ENCODE peak calls at places on chromosomes 4 and X, in six cellular contexts. P is aorta, S is astrocyte of the cerebellum, V is AG04450, W is right cardiac atrium, R is uterus. U is an unnamed sample.

GRCh38 chr4:40665844-40666243 is 36.2 kb upstream of the RBM47 start:
- DNase-seq in W (no peak), S (no peak), V (no peak), P (no peak), R (no peak), U (no peak)

GRCh38 chrX:48090123-48090522 is 18.7 kb upstream of the ZNF630 start:
- DNase-seq in W (no peak), P (no peak), S (no peak), R (no peak), V (no peak), U (no peak)

GRCh38 chrX:53481816-53482485 is 47.8 kb upstream of the HSD17B10 start:
- DNase-seq in V (peak; percentile 21), S (peak; percentile 42), R (no peak), P (no peak), W (no peak), U (peak; percentile 63)

GRCh38 chr4:16687845-16688244 is 210.6 kb downstream of the LDB2 start:
- DNase-seq in S (no peak), W (no peak), V (no peak), P (no peak), R (no peak), U (no peak)

GRCh38 chr4:151263455-151263854 is 13.5 kb upstream of the PRSS48 start:
- DNase-seq in V (no peak), W (no peak), P (no peak), S (no peak), R (no peak), U (no peak)

GRCh38 chr4:153393397-153393796 is 48.9 kb downstream of the MND1 start:
- DNase-seq in S (peak; percentile 49), W (peak; percentile 55), P (peak; percentile 78), V (peak; percentile 50), R (peak; percentile 24), U (no peak)

GRCh38 chrX:17860179-17860780 is 818 bp downstream of the RAI2 start:
- DNase-seq in W (peak; percentile 52), R (peak; percentile 34), P (peak; percentile 47), S (no peak), V (no peak), U (peak; percentile 16)

GRCh38 chr4:52187603-52188002 is 136.5 kb downstream of the SPATA18 start:
- DNase-seq in W (no peak), S (no peak), V (no peak), R (no peak), P (no peak), U (no peak)

GRCh38 chrX:21747523-21747922 is 10.4 kb downstream of the SMPX start:
- DNase-seq in S (no peak), V (no peak), P (no peak), R (no peak), W (peak; percentile 21), U (no peak)

GRCh38 chr4:13539047-13539720 is 5.1 kb downstream of the NKX3-2 start:
- DNase-seq in P (no peak), V (no peak), S (no peak), W (no peak), R (no peak), U (no peak)

GRCh38 chr4:27048350-27049100 is 187.9 kb downstream of the STIM2 start:
- DNase-seq in V (no peak), W (no peak), R (no peak), S (peak; percentile 8), P (no peak), U (no peak)

GRCh38 chr4:123995939-123996338 is 599.3 kb downstream of the SPRY1 start:
- DNase-seq in W (no peak), V (peak; percentile 46), P (no peak), S (peak; percentile 33), R (no peak), U (no peak)

GRCh38 chrX:71166461-71166860 is 21.8 kb downstream of the NLGN3 start:
- DNase-seq in S (no peak), R (no peak), V (no peak), W (no peak), P (no peak), U (no peak)

GRCh38 chrX:1591102-1591862 is at the start of gene AKAP17A:
- DNase-seq in R (peak; percentile 97), S (peak; percentile 80), P (peak; percentile 96), V (peak; percentile 82), W (peak; percentile 97), U (peak; percentile 95)

GRCh38 chr4:158121203-158121586 is 51.6 kb downstream of the GASK1B start:
- DNase-seq in S (peak; percentile 73), P (no peak), R (peak; percentile 41), W (no peak), V (peak; percentile 98), U (peak; percentile 42)

DNA sequence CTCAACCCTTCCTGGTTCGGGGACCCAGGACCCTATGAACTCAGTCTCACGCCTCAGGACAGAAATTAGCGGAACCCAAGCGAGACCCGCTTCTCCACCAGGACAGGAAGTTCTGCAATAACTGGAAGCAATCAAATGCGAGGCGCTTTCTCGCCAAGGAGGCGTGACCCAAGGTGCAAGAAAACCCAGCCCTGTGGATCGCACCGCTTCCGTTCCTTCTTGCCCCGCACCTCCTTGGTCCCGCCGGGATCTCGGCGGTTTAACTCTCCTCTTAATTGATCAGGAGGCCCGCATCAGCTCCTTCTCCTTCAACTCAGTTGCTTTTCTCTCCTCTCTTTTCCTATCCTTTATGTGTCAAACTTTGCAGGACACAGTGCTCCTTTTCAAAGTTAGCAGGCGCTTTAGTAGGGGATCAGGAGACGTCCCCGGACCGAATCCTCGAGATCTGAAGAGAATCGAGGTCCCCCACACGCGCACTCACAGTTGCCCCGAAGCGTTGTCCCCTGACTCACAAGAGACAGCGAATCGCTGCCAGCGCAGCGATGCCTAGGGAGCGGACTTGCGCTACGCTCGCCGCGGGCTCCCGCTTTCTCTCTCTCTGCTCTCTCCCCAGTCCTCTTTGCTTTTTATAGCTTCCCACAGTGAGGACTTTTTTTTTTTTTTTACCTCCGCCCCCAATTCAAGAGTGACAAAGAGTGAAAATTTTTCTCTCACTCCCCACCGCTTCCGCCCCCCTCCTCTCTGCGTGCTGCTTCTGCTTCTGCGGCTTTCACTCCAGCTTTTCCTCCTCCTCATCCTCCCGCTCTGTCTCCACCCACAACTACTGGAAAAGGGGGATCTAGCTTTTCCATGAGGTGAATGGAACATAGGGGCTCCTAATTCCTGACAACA is at the start of gene DKK2:
- DNase-seq in W (peak; percentile 67), R (peak; percentile 16), S (no peak), V (no peak), P (peak; percentile 43), U (no peak)
- H3K4me3 ChIP-seq in W (peak within 1 kb of the TSS; percentile 33), R (peak within 1 kb of the TSS; percentile 3), S (peak within 1 kb of the TSS; percentile 56), V (peak within 1 kb of the TSS; percentile 50), P (peak within 1 kb of the TSS; percentile 3), U (peak within 1 kb of the TSS; percentile 1)

GRCh38 chr4:62398318-62398717 is 1198.2 kb downstream of the ADGRL3 start:
- DNase-seq in W (no peak), V (no peak), R (no peak), S (no peak), P (no peak), U (no peak)

GRCh38 chr4:62399242-62399641 is 1199.1 kb downstream of the ADGRL3 start:
- DNase-seq in V (no peak), W (no peak), P (peak; percentile 43), R (no peak), S (no peak), U (no peak)

GRCh38 chr4:62394751-62395150 is 1194.6 kb downstream of the ADGRL3 start:
- DNase-seq in V (no peak), S (no peak), W (no peak), P (no peak), R (no peak), U (no peak)
- H3K4me3 ChIP-seq in V (no peak overlapping the region), S (no peak overlapping the region), W (no peak overlapping the region), P (no peak overlapping the region), R (no peak overlapping the region), U (no peak overlapping the region)

DNA sequence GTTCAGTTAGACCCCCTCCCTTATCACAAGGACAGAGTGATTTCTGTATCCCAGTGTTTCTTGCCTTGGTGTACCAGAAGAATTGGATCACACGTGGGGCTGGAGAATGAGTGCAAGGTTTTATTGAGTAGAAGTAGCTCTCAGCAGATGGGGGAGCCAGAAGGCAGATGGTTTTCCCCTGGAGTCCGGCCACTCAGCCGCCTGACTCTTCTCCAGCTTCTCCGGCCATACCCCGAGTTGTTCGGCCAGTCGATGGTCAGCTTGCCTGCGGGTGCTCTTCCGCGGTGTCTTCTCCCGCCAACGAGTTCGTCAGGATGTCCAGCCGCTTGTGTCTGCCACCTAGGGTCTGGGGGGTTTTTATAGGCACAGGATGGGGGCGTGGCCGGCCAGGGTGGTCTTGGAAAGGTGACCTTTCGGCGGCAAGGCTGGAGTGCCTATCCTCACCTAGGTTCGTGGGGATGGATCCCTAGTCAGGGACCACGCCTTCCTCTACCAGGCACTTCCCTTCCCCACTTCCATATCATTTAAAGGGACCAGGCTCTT is 14.5 kb downstream of the GAB1 start:
- DNase-seq in R (no peak), V (no peak), P (no peak), W (peak; percentile 52), S (no peak), U (no peak)
- H3K4me3 ChIP-seq in R (no peak overlapping the region), V (no peak overlapping the region), P (no peak overlapping the region), W (no peak overlapping the region), S (no peak overlapping the region), U (no peak overlapping the region)

GRCh38 chrX:12141511-12141910 is 3.2 kb downstream of the FRMPD4 start:
- DNase-seq in V (no peak), P (no peak), W (no peak), R (no peak), S (no peak), U (no peak)

GRCh38 chrX:12139934-12140611 is 1.8 kb downstream of the FRMPD4 start:
- DNase-seq in R (no peak), P (no peak), W (no peak), S (no peak), V (no peak), U (no peak)

GRCh38 chrX:12138366-12139313 is at the start of gene FRMPD4:
- DNase-seq in V (no peak), R (no peak), W (no peak), P (no peak), S (no peak), U (peak; percentile 34)

GRCh38 chrX:12142661-12143060 is 4.4 kb downstream of the FRMPD4 start:
- DNase-seq in P (no peak), R (no peak), V (no peak), S (no peak), W (no peak), U (no peak)

GRCh38 chrX:12137982-12138365 is 299 bp upstream of the FRMPD4 start:
- DNase-seq in P (no peak), R (no peak), V (no peak), W (no peak), S (no peak), U (peak; percentile 16)
- H3K4me3 ChIP-seq in P (no peak overlapping the region), R (no peak overlapping the region), V (peak overlapping the region; percentile 64), W (peak overlapping the region; percentile 50), S (peak overlapping the region; percentile 37), U (peak overlapping the region; percentile 32)

GRCh38 chrX:140767646-140768045 is 58.1 kb downstream of the LINC00632 start:
- DNase-seq in W (no peak), R (no peak), S (no peak), P (no peak), V (no peak), U (no peak)

GRCh38 chrX:140765043-140765784 is 55.7 kb downstream of the LINC00632 start:
- DNase-seq in R (no peak), W (peak; percentile 44), V (peak; percentile 26), S (peak; percentile 9), P (peak; percentile 45), U (peak; percentile 13)

GRCh38 chrX:140764401-140764919 is 54.9 kb downstream of the LINC00632 start:
- DNase-seq in R (peak; percentile 21), V (peak; percentile 18), P (peak; percentile 70), S (no peak), W (peak; percentile 77), U (peak; percentile 17)

GRCh38 chrX:140762061-140762460 is 52.5 kb downstream of the LINC00632 start:
- DNase-seq in W (no peak), V (no peak), S (peak; percentile 44), P (no peak), R (no peak), U (peak; percentile 60)

GRCh38 chrX:140766024-140766611 is 56.6 kb downstream of the LINC00632 start:
- DNase-seq in P (peak; percentile 58), W (peak; percentile 51), R (peak; percentile 34), V (peak; percentile 27), S (peak; percentile 56), U (peak; percentile 51)
- H3K4me3 ChIP-seq in P (peak overlapping the region; percentile 61), W (peak overlapping the region; percentile 23), R (no peak overlapping the region), V (peak overlapping the region; percentile 65), S (peak overlapping the region; percentile 57), U (no peak overlapping the region)